ENCODE peak calls at places on chromosomes 4 and X, in five cellular contexts. Z is spleen, R is OCI-LY7, J is lower leg skin, N is pancreas. D is an unnamed sample.

GRCh38 chr4:48429709-48430474 is 53.3 kb upstream of the SLC10A4 start:
- DNase-seq in Z (no peak), R (no peak), J (no peak), N (no peak), D (no peak)

GRCh38 chrX:152873361-152873760 is 24.5 kb upstream of the ZNF185 start:
- DNase-seq in Z (no peak), R (no peak), J (no peak), N (no peak), D (no peak)

GRCh38 chr4:2835978-2836377 is 7.7 kb upstream of the ADD1 start:
- DNase-seq in Z (peak), R (no peak), J (no peak), N (peak), D (no peak)

GRCh38 chr4:108838451-108838850 is 75.6 kb upstream of the ETNPPL start:
- DNase-seq in Z (no peak), R (no peak), J (no peak), N (no peak), D (no peak)

GRCh38 chr4:37535872-37536271 is 150.3 kb downstream of the RELL1 start:
- DNase-seq in Z (no peak), R (no peak), J (no peak), N (no peak), D (no peak)

GRCh38 chr4:98614081-98614480 is 44.3 kb downstream of the TSPAN5 start:
- DNase-seq in Z (no peak), R (no peak), J (no peak), N (no peak), D (no peak)

GRCh38 chrX:37350034-37350365 is 836 bp downstream of the PRRG1 start:
- DNase-seq in Z (no peak), R (no peak), J (no peak), N (peak), D (no peak)

GRCh38 chrX:40908857-40909475 is 173.6 kb upstream of the MED14 start:
- DNase-seq in Z (no peak), R (no peak), J (no peak), N (no peak), D (no peak)

GRCh38 chr4:109433281-109434006 is at the start of gene SEC24B:
- DNase-seq in Z (peak), R (peak), J (peak), N (peak), D (no peak)

GRCh38 chr4:151117371-151117962 is 18.0 kb downstream of the RPS3A start:
- DNase-seq in Z (no peak), R (peak), J (peak), N (peak), D (peak)

GRCh38 chrX:7214251-7214650 is 66.3 kb upstream of the PUDP start:
- DNase-seq in Z (no peak), R (no peak), J (no peak), N (no peak), D (no peak)

GRCh38 chr4:89518259-89518658 is 210.7 kb upstream of the GPRIN3 start:
- DNase-seq in Z (no peak), R (no peak), J (no peak), N (no peak), D (no peak)

GRCh38 chrX:111100191-111100590 is 4.2 kb downstream of the PAK3 start:
- DNase-seq in Z (peak), R (peak), J (no peak), N (no peak), D (no peak)

GRCh38 chr4:39970559-39971270 is 7.0 kb downstream of the PDS5A start:
- DNase-seq in Z (no peak), R (peak), J (no peak), N (no peak), D (no peak)

GRCh38 chr4:92969650-92970370 is 666.0 kb downstream of the GRID2 start:
- DNase-seq in Z (no peak), R (no peak), J (no peak), N (no peak), D (peak)

GRCh38 chr4:41281038-41281634 is 24.4 kb downstream of the UCHL1 start:
- DNase-seq in Z (no peak), R (peak), J (peak), N (peak), D (no peak)

GRCh38 chrX:314781-315595 is 3.6 kb downstream of the GTPBP6 start:
- DNase-seq in Z (peak), R (no peak), J (no peak), N (no peak), D (no peak)

GRCh38 chrX:56574861-56575260 is 11.4 kb downstream of the UBQLN2 start:
- DNase-seq in Z (no peak), R (no peak), J (no peak), N (no peak), D (no peak)

GRCh38 chrX:30865020-30865419 is 24.0 kb downstream of the TAB3 start:
- DNase-seq in Z (no peak), R (peak), J (no peak), N (no peak), D (no peak)

GRCh38 chr4:83112678-83113428 is 1.7 kb downstream of the PLAC8 start:
- DNase-seq in Z (no peak), R (no peak), J (no peak), N (no peak), D (no peak)

GRCh38 chr4:118281611-118282442 is 71.0 kb downstream of the PRSS12 start:
- DNase-seq in Z (peak), R (no peak), J (no peak), N (no peak), D (no peak)

GRCh38 chrX:47619486-47620302 is at the start of gene SYN1:
- DNase-seq in Z (peak), R (no peak), J (peak), N (peak), D (no peak)

GRCh38 chr4:83356899-83357661 is 22.4 kb upstream of the HPSE start:
- DNase-seq in Z (no peak), R (no peak), J (no peak), N (no peak), D (peak)

GRCh38 chrX:11285661-11286060 is 7.6 kb upstream of the AMELX start:
- DNase-seq in Z (no peak), R (no peak), J (no peak), N (no peak), D (no peak)

GRCh38 chrX:103405009-103405333 is 28.6 kb downstream of the BEX3 start:
- DNase-seq in Z (no peak), R (no peak), J (no peak), N (no peak), D (no peak)

GRCh38 chr4:123877561-123877960 is 481.0 kb downstream of the SPRY1 start:
- DNase-seq in Z (no peak), R (no peak), J (no peak), N (peak), D (no peak)

GRCh38 chr4:125801373-125801772 is 486.6 kb downstream of the FAT4 start:
- DNase-seq in Z (no peak), R (no peak), J (no peak), N (no peak), D (peak)

GRCh38 chrX:42432552-42432951 is 345.4 kb downstream of the PPP1R2C start:
- DNase-seq in Z (no peak), R (no peak), J (no peak), N (no peak), D (no peak)

GRCh38 chrX:101595739-101596419 is 21.9 kb downstream of the ARMCX6 start:
- DNase-seq in Z (no peak), R (peak), J (peak), N (no peak), D (peak)

GRCh38 chr4:40525811-40526598 is 103.7 kb downstream of the RBM47 start:
- DNase-seq in Z (no peak), R (no peak), J (peak), N (peak), D (peak)

GRCh38 chrX:45070116-45071007 is 130.3 kb downstream of the DIPK2B start:
- DNase-seq in Z (no peak), R (peak), J (no peak), N (no peak), D (peak)

GRCh38 chr4:175671491-175671934 is 140.6 kb downstream of the GPM6A start:
- DNase-seq in Z (no peak), R (no peak), J (no peak), N (no peak), D (no peak)

GRCh38 chr4:123244233-123244632 is 152.4 kb upstream of the SPRY1 start:
- DNase-seq in Z (peak), R (peak), J (peak), N (no peak), D (no peak)

GRCh38 chr4:37453004-37453360 is 208.4 kb downstream of the NWD2 start:
- DNase-seq in Z (no peak), R (peak), J (peak), N (peak), D (peak)

GRCh38 chrX:95063554-95063953 is 1389.5 kb downstream of the FAM133A start:
- DNase-seq in Z (no peak), R (no peak), J (no peak), N (no peak), D (no peak)

GRCh38 chr4:151772322-151772721 is 11.5 kb upstream of the GATB start:
- DNase-seq in Z (no peak), R (no peak), J (no peak), N (no peak), D (no peak)

DNA sequence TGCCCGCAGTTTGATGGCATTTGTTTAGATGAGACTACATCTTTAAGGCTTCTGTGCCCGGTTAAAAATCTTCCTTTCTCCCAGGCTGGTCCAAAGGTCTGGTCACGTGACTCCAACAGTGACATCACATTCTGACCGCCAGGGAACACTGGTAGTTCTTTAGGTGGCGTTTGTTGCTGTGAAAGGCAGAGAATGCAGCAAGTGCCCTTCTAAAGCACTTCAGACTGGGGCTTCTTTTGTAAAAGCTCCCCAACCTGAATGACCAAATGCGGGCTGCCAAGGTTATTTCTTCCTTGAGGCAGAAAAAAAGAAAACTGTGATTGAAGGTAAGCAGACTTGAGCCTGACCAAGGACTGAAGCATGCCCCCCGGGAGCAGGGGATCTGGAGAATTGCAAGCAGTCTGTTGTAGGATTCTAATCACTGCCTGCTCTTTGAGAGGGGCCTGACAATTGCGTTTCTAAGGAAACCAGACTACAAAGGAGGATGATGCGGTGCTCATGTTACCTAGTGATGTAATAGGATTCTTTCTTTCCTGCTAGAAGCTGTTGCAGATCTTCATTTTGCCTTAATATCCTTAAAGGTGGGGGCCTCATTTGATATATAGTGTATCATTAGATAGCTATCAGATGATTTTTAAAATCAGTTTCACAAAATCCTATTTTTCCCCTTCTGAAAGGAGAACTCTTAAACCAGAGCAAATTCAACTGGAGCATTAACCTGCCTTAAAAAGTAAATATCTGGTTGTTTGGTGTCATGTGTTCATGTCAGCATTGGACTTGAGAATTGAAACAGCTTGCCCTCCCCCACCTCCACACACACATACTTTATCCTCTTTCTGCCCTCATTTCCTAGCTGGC is 133.1 kb downstream of the AKAP4 start:
- DNase-seq in Z (no peak), R (no peak), J (no peak), N (peak), D (no peak)
- H3K4me3 ChIP-seq in Z (no peak), R (no peak), J (no peak), N (no peak), D (no peak)

GRCh38 chr4:8860096-8860891 is 11.3 kb downstream of the HMX1 start:
- DNase-seq in Z (no peak), R (no peak), J (no peak), N (no peak), D (no peak)
- H3K4me3 ChIP-seq in Z (no peak), R (no peak), J (no peak), N (no peak), D (no peak)

GRCh38 chrX:23782455-23782854 is 518 bp upstream of the SAT1 start:
- DNase-seq in Z (no peak), R (no peak), J (no peak), N (no peak), D (no peak)
- H3K4me3 ChIP-seq in Z (peak), R (peak), J (no peak), N (no peak), D (peak)

DNA sequence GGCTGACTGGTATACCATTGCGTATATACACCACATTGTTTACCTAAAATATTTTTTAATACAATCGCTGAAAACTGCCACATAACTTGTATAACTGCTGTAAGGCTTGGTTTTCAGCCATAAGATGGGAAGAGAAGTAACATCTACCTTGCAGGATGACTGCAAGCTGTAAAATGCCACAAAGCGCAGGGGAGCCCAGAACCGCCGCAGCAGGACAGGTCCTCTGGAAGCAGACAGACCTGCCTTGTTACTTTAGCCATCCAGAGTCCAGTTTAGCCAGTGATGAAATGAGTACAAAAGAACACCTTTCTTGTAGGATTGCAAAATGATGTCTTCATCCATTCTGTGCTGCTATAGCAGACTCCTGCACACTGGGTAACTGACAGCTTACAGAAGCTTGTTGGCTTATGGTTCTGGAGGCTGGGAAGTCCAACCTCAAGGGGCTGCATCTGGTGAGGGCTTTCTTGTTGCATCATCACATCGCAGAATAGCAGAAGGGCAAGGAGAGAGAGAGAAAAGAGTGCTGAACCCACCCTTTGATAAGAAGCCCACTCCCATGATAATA is 4.1 kb upstream of the CTBP1 start:
- DNase-seq in Z (no peak), R (no peak), J (no peak), N (no peak), D (no peak)
- H3K4me3 ChIP-seq in Z (no peak), R (no peak), J (no peak), N (no peak), D (no peak)

GRCh38 chr4:113050361-113050760 is 908 bp downstream of the ANK2 start:
- DNase-seq in Z (no peak), R (no peak), J (no peak), N (no peak), D (no peak)
- H3K4me3 ChIP-seq in Z (no peak), R (no peak), J (no peak), N (no peak), D (no peak)

D was measured in skeletal muscle cell.